ENCODE peak calls at places on chromosomes 6 and 20, in eight cellular contexts. W is stimulated activated CD8-positive, alpha-beta memory T cell treated with anti-CD3 and anti-CD28 coated beads, Interleukin-4, amount 100 ng/mL, for 48 hours; Q is GM06990; B is T follicular helper cell; S is fibroblast of gingiva; J is epithelial cell of proximal tubule; O is GM12864; Y is putamen. H is an unnamed sample.

GRCh38 chr20:44035924-44036323 is 121.3 kb downstream of the TOX2 start:
- DNase-seq in W (peak), Q (no peak), B (no peak), S (no peak), J (no peak), O (no peak), Y (no peak), H (no peak)

GRCh38 chr6:157076427-157076774 is 246.9 kb downstream of the TMEM242 start:
- DNase-seq in W (no peak), Q (no peak), B (no peak), S (no peak), J (no peak), O (no peak), Y (no peak), H (no peak)

GRCh38 chr6:18656506-18656905 is 269.4 kb downstream of the RNF144B start:
- DNase-seq in W (no peak), Q (no peak), B (no peak), S (no peak), J (no peak), O (no peak), Y (no peak), H (no peak)

GRCh38 chr6:88899569-88900316 is 63.7 kb downstream of the RNGTT start:
- DNase-seq in W (no peak), Q (no peak), B (no peak), S (no peak), J (no peak), O (no peak), Y (no peak), H (no peak)

GRCh38 chr6:32170294-32170693 is 5.6 kb downstream of the AGPAT1 start:
- DNase-seq in W (no peak), Q (no peak), B (no peak), S (no peak), J (no peak), O (no peak), Y (no peak), H (no peak)

GRCh38 chr6:169807219-169807618 is 55.8 kb downstream of the ERMARD start:
- DNase-seq in W (no peak), Q (no peak), B (no peak), S (no peak), J (no peak), O (no peak), Y (no peak), H (no peak)

GRCh38 chr6:39188577-39188976 is 40.7 kb downstream of the KCNK5 start:
- DNase-seq in W (peak), Q (no peak), B (no peak), S (no peak), J (no peak), O (no peak), Y (no peak), H (no peak)

GRCh38 chr6:72941751-72942150 is 283.5 kb downstream of the KHDC1L start:
- DNase-seq in W (no peak), Q (no peak), B (no peak), S (no peak), J (no peak), O (no peak), Y (no peak), H (no peak)

GRCh38 chr6:100691972-100692371 is 189.2 kb downstream of the ASCC3 start:
- DNase-seq in W (no peak), Q (no peak), B (no peak), S (no peak), J (no peak), O (no peak), Y (no peak), H (no peak)

GRCh38 chr20:25278636-25279361 is 30.9 kb downstream of the PYGB start:
- DNase-seq in W (no peak), Q (no peak), B (no peak), S (no peak), J (no peak), O (no peak), Y (no peak), H (no peak)

GRCh38 chr6:170483413-170483812 is 69.7 kb downstream of the PSMB1 start:
- DNase-seq in W (no peak), Q (no peak), B (no peak), S (no peak), J (no peak), O (no peak), Y (no peak), H (no peak)

GRCh38 chr6:137095651-137096238 is 51.0 kb upstream of the IL20RA start:
- DNase-seq in W (no peak), Q (peak), B (no peak), S (no peak), J (no peak), O (peak), Y (no peak), H (no peak)

GRCh38 chr6:13229205-13230085 is 98.9 kb downstream of the TBC1D7 start:
- DNase-seq in W (peak), Q (peak), B (no peak), S (peak), J (no peak), O (peak), Y (no peak), H (no peak)

GRCh38 chr6:134822920-134823430 is 126.9 kb downstream of the ALDH8A1 start:
- DNase-seq in W (no peak), Q (peak), B (no peak), S (peak), J (peak), O (peak), Y (peak), H (peak)

GRCh38 chr6:79261666-79262065 is 27.2 kb upstream of the HMGN3 start:
- DNase-seq in W (no peak), Q (no peak), B (no peak), S (no peak), J (no peak), O (no peak), Y (no peak), H (no peak)

GRCh38 chr20:1844723-1845523 is 50.3 kb upstream of the SIRPA start:
- DNase-seq in W (peak), Q (peak), B (no peak), S (no peak), J (no peak), O (peak), Y (peak), H (peak)

GRCh38 chr20:40955326-40955725 is 73.3 kb upstream of the TOP1 start:
- DNase-seq in W (no peak), Q (no peak), B (no peak), S (no peak), J (no peak), O (no peak), Y (no peak), H (no peak)

GRCh38 chr6:90187437-90188049 is 109.1 kb downstream of the BACH2 start:
- DNase-seq in W (no peak), Q (no peak), B (no peak), S (no peak), J (no peak), O (no peak), Y (no peak), H (no peak)

GRCh38 chr6:40247516-40248115 is 313.4 kb upstream of the MOCS1 start:
- DNase-seq in W (no peak), Q (no peak), B (no peak), S (no peak), J (no peak), O (no peak), Y (no peak), H (no peak)

GRCh38 chr6:71383891-71384489 is 95.4 kb downstream of the OGFRL1 start:
- DNase-seq in W (no peak), Q (no peak), B (no peak), S (peak), J (no peak), O (no peak), Y (no peak), H (peak)

GRCh38 chr6:49849121-49849907 is 17.0 kb downstream of the CRISP1 start:
- DNase-seq in W (no peak), Q (peak), B (no peak), S (peak), J (peak), O (peak), Y (peak), H (peak)

GRCh38 chr6:30037182-30037788 is 23.8 kb upstream of the POLR1H start:
- DNase-seq in W (no peak), Q (no peak), B (no peak), S (peak), J (no peak), O (no peak), Y (no peak), H (peak)

GRCh38 chr6:127069659-127070279 is 48.7 kb upstream of the RSPO3 start:
- DNase-seq in W (no peak), Q (no peak), B (no peak), S (peak), J (no peak), O (no peak), Y (no peak), H (peak)

GRCh38 chr6:396126-396520 is 4.6 kb downstream of the IRF4 start:
- DNase-seq in W (no peak), Q (no peak), B (no peak), S (no peak), J (no peak), O (no peak), Y (no peak), H (no peak)

GRCh38 chr20:34516874-34517542 is 786 bp downstream of the DYNLRB1 start:
- DNase-seq in W (peak), Q (no peak), B (no peak), S (no peak), J (no peak), O (no peak), Y (no peak), H (peak)

GRCh38 chr6:119814609-119815400 is 465.2 kb upstream of the MAN1A1 start:
- DNase-seq in W (no peak), Q (no peak), B (no peak), S (no peak), J (no peak), O (no peak), Y (no peak), H (no peak)

GRCh38 chr20:36833275-36834020 is 42.5 kb upstream of the TLDC2 start:
- DNase-seq in W (no peak), Q (no peak), B (no peak), S (peak), J (no peak), O (no peak), Y (peak), H (peak)

GRCh38 chr20:22795897-22796296 is 211.5 kb upstream of the FOXA2 start:
- DNase-seq in W (no peak), Q (no peak), B (no peak), S (peak), J (peak), O (no peak), Y (no peak), H (peak)

GRCh38 chr6:125258651-125259353 is 43.0 kb downstream of the HDDC2 start:
- DNase-seq in W (no peak), Q (no peak), B (no peak), S (no peak), J (no peak), O (no peak), Y (no peak), H (no peak)

GRCh38 chr6:167401525-167402194 is 76.8 kb downstream of the TTLL2 start:
- DNase-seq in W (no peak), Q (no peak), B (no peak), S (no peak), J (no peak), O (no peak), Y (no peak), H (no peak)

GRCh38 chr6:31171931-31172882 is 1.7 kb upstream of the POU5F1 start:
- DNase-seq in W (no peak), Q (no peak), B (no peak), S (no peak), J (no peak), O (no peak), Y (no peak), H (no peak)

GRCh38 chr6:86079938-86080337 is 437.3 kb upstream of the SYNCRIP start:
- DNase-seq in W (no peak), Q (no peak), B (no peak), S (no peak), J (no peak), O (no peak), Y (no peak), H (no peak)

GRCh38 chr20:19633985-19634384 is 124.1 kb upstream of the RIN2 start:
- DNase-seq in W (no peak), Q (no peak), B (no peak), S (no peak), J (no peak), O (no peak), Y (no peak), H (no peak)

GRCh38 chr6:162532283-162533008 is 195.1 kb downstream of the PRKN start:
- DNase-seq in W (no peak), Q (no peak), B (no peak), S (no peak), J (no peak), O (no peak), Y (no peak), H (no peak)

GRCh38 chr6:28207244-28208179 is 17.6 kb upstream of the ZSCAN9 start:
- DNase-seq in W (peak), Q (peak), B (no peak), S (peak), J (no peak), O (no peak), Y (no peak), H (peak)

H was measured in GM23248.